ENCODE peak calls at places on chromosomes 3 and 15, in ten cellular contexts. K, W, H, M, Q, T, D, X, L and S are unnamed samples.

GRCh38 chr15:100705841-100706240 is 103.5 kb downstream of the ASB7 start:
- DNase-seq in K (no peak), W (no peak), H (no peak), M (no peak), Q (no peak), T (no peak), D (no peak), X (no peak), L (no peak), S (no peak)

GRCh38 chr15:45790325-45790943 is 155.6 kb downstream of the SQOR start:
- DNase-seq in K (no peak), W (no peak), H (peak), M (peak), Q (no peak), T (no peak), D (no peak), X (peak), L (no peak), S (no peak)

GRCh38 chr3:77459926-77460325 is 420.0 kb downstream of the ROBO2 start:
- DNase-seq in K (no peak), W (no peak), H (no peak), M (no peak), Q (no peak), T (no peak), D (no peak), X (no peak), L (no peak), S (no peak)

GRCh38 chr15:52427804-52428203 is 100.9 kb downstream of the MYO5A start:
- DNase-seq in K (no peak), W (no peak), H (peak), M (peak), Q (no peak), T (no peak), D (no peak), X (no peak), L (peak), S (peak)

GRCh38 chr3:12829886-12830784 is 11.2 kb downstream of the RPL32 start:
- DNase-seq in K (no peak), W (no peak), H (no peak), M (no peak), Q (no peak), T (no peak), D (no peak), X (no peak), L (no peak), S (no peak)

GRCh38 chr3:38325256-38325655 is 21.3 kb upstream of the XYLB start:
- DNase-seq in K (no peak), W (no peak), H (no peak), M (no peak), Q (peak), T (no peak), D (no peak), X (no peak), L (no peak), S (no peak)

GRCh38 chr3:40299721-40300335 is 9.7 kb upstream of the EIF1B start:
- DNase-seq in K (no peak), W (no peak), H (no peak), M (no peak), Q (no peak), T (no peak), D (no peak), X (no peak), L (no peak), S (peak)

GRCh38 chr3:182650568-182651128 is 142.7 kb upstream of the ATP11B start:
- DNase-seq in K (no peak), W (no peak), H (peak), M (no peak), Q (no peak), T (no peak), D (no peak), X (no peak), L (no peak), S (no peak)

GRCh38 chr3:114675104-114675503 is 381.3 kb downstream of the TIGIT start:
- DNase-seq in K (no peak), W (no peak), H (no peak), M (no peak), Q (no peak), T (no peak), D (no peak), X (no peak), L (no peak), S (no peak)

GRCh38 chr3:69012111-69012835 is 1.2 kb downstream of the EOGT start:
- DNase-seq in K (no peak), W (no peak), H (peak), M (peak), Q (no peak), T (no peak), D (no peak), X (no peak), L (no peak), S (peak)

GRCh38 chr3:138348107-138348949 is at the start of gene MRAS:
- DNase-seq in K (peak), W (peak), H (peak), M (peak), Q (peak), T (peak), D (peak), X (peak), L (peak), S (peak)

GRCh38 chr15:29136815-29137214 is 132.8 kb downstream of the NSMCE3 start:
- DNase-seq in K (no peak), W (no peak), H (no peak), M (no peak), Q (no peak), T (no peak), D (no peak), X (no peak), L (no peak), S (no peak)

GRCh38 chr3:48504051-48504946 is at the start of gene SHISA5:
- DNase-seq in K (peak), W (peak), H (peak), M (peak), Q (peak), T (no peak), D (no peak), X (peak), L (peak), S (peak)

GRCh38 chr3:62686486-62686885 is 188.7 kb downstream of the CADPS start:
- DNase-seq in K (no peak), W (no peak), H (no peak), M (no peak), Q (no peak), T (no peak), D (no peak), X (no peak), L (no peak), S (no peak)

GRCh38 chr3:140704733-140705132 is 26.9 kb downstream of the TRIM42 start:
- DNase-seq in K (no peak), W (no peak), H (no peak), M (no peak), Q (no peak), T (no peak), D (no peak), X (no peak), L (no peak), S (no peak)

GRCh38 chr15:57740048-57740447 is 33.5 kb downstream of the POLR2M start:
- DNase-seq in K (no peak), W (no peak), H (no peak), M (no peak), Q (no peak), T (no peak), D (no peak), X (no peak), L (no peak), S (no peak)

GRCh38 chr15:61815356-61816083 is 244.7 kb downstream of the VPS13C start:
- DNase-seq in K (no peak), W (no peak), H (no peak), M (no peak), Q (no peak), T (no peak), D (no peak), X (no peak), L (no peak), S (no peak)

GRCh38 chr3:127041264-127041820 is 58.4 kb downstream of the PLXNA1 start:
- DNase-seq in K (no peak), W (no peak), H (peak), M (no peak), Q (no peak), T (no peak), D (no peak), X (no peak), L (no peak), S (no peak)

GRCh38 chr3:186207515-186207914 is 98.6 kb upstream of the ETV5 start:
- DNase-seq in K (no peak), W (no peak), H (no peak), M (no peak), Q (no peak), T (no peak), D (no peak), X (no peak), L (no peak), S (no peak)